ENCODE peak calls at places on chromosomes 4 and X, in nine cellular contexts. One of them, this sample, is unnamed.

GRCh38 chr4:184355111-184355604 is 119.2 kb downstream of the IRF2 start:
- DNase-seq in upper lobe of right lung: no peak
- DNase-seq in prostate gland: no peak
- DNase-seq in left ventricle myocardium inferior: no peak
- DNase-seq in vagina: no peak
- DNase-seq in pancreas: peak
- DNase-seq in gastrocnemius medialis: peak
- DNase-seq in suprapubic skin: no peak
- DNase-seq in hepatocyte: peak
- DNase-seq in this sample: peak

GRCh38 chr4:73872331-73873108 is 3.3 kb downstream of the CXCL1 start:
- DNase-seq in upper lobe of right lung: no peak
- DNase-seq in hepatocyte: no peak
- DNase-seq in pancreas: no peak
- DNase-seq in prostate gland: no peak
- DNase-seq in vagina: no peak
- DNase-seq in suprapubic skin: no peak
- DNase-seq in gastrocnemius medialis: no peak
- DNase-seq in left ventricle myocardium inferior: no peak
- DNase-seq in this sample: no peak

GRCh38 chr4:185534850-185535761 is at the start of gene PDLIM3:
- DNase-seq in upper lobe of right lung: peak
- DNase-seq in prostate gland: peak
- DNase-seq in gastrocnemius medialis: peak
- DNase-seq in suprapubic skin: no peak
- DNase-seq in left ventricle myocardium inferior: peak
- DNase-seq in hepatocyte: peak
- DNase-seq in pancreas: peak
- DNase-seq in vagina: no peak
- DNase-seq in this sample: peak

GRCh38 chr4:56197387-56197786 is 189.9 kb downstream of the AASDH start:
- DNase-seq in left ventricle myocardium inferior: no peak
- DNase-seq in gastrocnemius medialis: no peak
- DNase-seq in hepatocyte: peak
- DNase-seq in pancreas: no peak
- DNase-seq in upper lobe of right lung: no peak
- DNase-seq in prostate gland: no peak
- DNase-seq in vagina: no peak
- DNase-seq in suprapubic skin: no peak
- DNase-seq in this sample: no peak

GRCh38 chrX:80808854-80809493 is 703 bp downstream of the BRWD3 start:
- DNase-seq in gastrocnemius medialis: peak
- DNase-seq in pancreas: peak
- DNase-seq in prostate gland: peak
- DNase-seq in vagina: no peak
- DNase-seq in hepatocyte: peak
- DNase-seq in upper lobe of right lung: peak
- DNase-seq in suprapubic skin: peak
- DNase-seq in left ventricle myocardium inferior: no peak
- DNase-seq in this sample: peak

GRCh38 chr4:139645458-139645857 is 20.2 kb upstream of the MGST2 start:
- DNase-seq in upper lobe of right lung: no peak
- DNase-seq in pancreas: no peak
- DNase-seq in hepatocyte: no peak
- DNase-seq in left ventricle myocardium inferior: no peak
- DNase-seq in suprapubic skin: no peak
- DNase-seq in prostate gland: no peak
- DNase-seq in vagina: no peak
- DNase-seq in gastrocnemius medialis: no peak
- DNase-seq in this sample: no peak

GRCh38 chr4:7719354-7720174 is 220.1 kb downstream of the AFAP1 start:
- DNase-seq in upper lobe of right lung: peak
- DNase-seq in gastrocnemius medialis: no peak
- DNase-seq in pancreas: peak
- DNase-seq in hepatocyte: peak
- DNase-seq in prostate gland: peak
- DNase-seq in left ventricle myocardium inferior: peak
- DNase-seq in vagina: no peak
- DNase-seq in suprapubic skin: no peak
- DNase-seq in this sample: no peak

GRCh38 chr4:176467011-176467410 is 147.2 kb downstream of the SPCS3 start:
- DNase-seq in left ventricle myocardium inferior: no peak
- DNase-seq in suprapubic skin: no peak
- DNase-seq in pancreas: no peak
- DNase-seq in gastrocnemius medialis: no peak
- DNase-seq in upper lobe of right lung: no peak
- DNase-seq in prostate gland: no peak
- DNase-seq in hepatocyte: no peak
- DNase-seq in vagina: no peak
- DNase-seq in this sample: no peak

GRCh38 chr4:149630079-149630478 is 185.6 kb downstream of the IQCM start:
- DNase-seq in vagina: no peak
- DNase-seq in upper lobe of right lung: no peak
- DNase-seq in pancreas: no peak
- DNase-seq in prostate gland: no peak
- DNase-seq in gastrocnemius medialis: no peak
- DNase-seq in suprapubic skin: no peak
- DNase-seq in left ventricle myocardium inferior: no peak
- DNase-seq in hepatocyte: no peak
- DNase-seq in this sample: no peak

GRCh38 chrX:31543565-31544125 is 471.8 kb upstream of the FTHL17 start:
- DNase-seq in gastrocnemius medialis: no peak
- DNase-seq in suprapubic skin: no peak
- DNase-seq in pancreas: no peak
- DNase-seq in left ventricle myocardium inferior: no peak
- DNase-seq in hepatocyte: no peak
- DNase-seq in vagina: no peak
- DNase-seq in prostate gland: no peak
- DNase-seq in upper lobe of right lung: no peak
- DNase-seq in this sample: no peak

GRCh38 chrX:107985032-107985431 is 2.9 kb upstream of the TEX13B start:
- DNase-seq in gastrocnemius medialis: no peak
- DNase-seq in prostate gland: no peak
- DNase-seq in pancreas: no peak
- DNase-seq in hepatocyte: no peak
- DNase-seq in vagina: no peak
- DNase-seq in left ventricle myocardium inferior: no peak
- DNase-seq in upper lobe of right lung: no peak
- DNase-seq in suprapubic skin: no peak
- DNase-seq in this sample: no peak

GRCh38 chrX:104270916-104271512 is 16.3 kb upstream of the ESX1 start:
- DNase-seq in hepatocyte: peak
- DNase-seq in left ventricle myocardium inferior: peak
- DNase-seq in prostate gland: peak
- DNase-seq in suprapubic skin: no peak
- DNase-seq in vagina: no peak
- DNase-seq in upper lobe of right lung: no peak
- DNase-seq in gastrocnemius medialis: peak
- DNase-seq in pancreas: no peak
- DNase-seq in this sample: peak

GRCh38 chrX:12447448-12448154 is 309.3 kb downstream of the FRMPD4 start:
- DNase-seq in suprapubic skin: no peak
- DNase-seq in gastrocnemius medialis: no peak
- DNase-seq in vagina: no peak
- DNase-seq in upper lobe of right lung: no peak
- DNase-seq in prostate gland: peak
- DNase-seq in pancreas: no peak
- DNase-seq in left ventricle myocardium inferior: no peak
- DNase-seq in hepatocyte: peak
- DNase-seq in this sample: no peak

GRCh38 chr4:61447918-61448317 is 247.8 kb downstream of the ADGRL3 start:
- DNase-seq in vagina: no peak
- DNase-seq in prostate gland: no peak
- DNase-seq in hepatocyte: no peak
- DNase-seq in suprapubic skin: no peak
- DNase-seq in gastrocnemius medialis: no peak
- DNase-seq in left ventricle myocardium inferior: no peak
- DNase-seq in pancreas: no peak
- DNase-seq in upper lobe of right lung: no peak
- DNase-seq in this sample: no peak

GRCh38 chrX:22134681-22135080 is 102.6 kb downstream of the PHEX start:
- DNase-seq in vagina: no peak
- DNase-seq in gastrocnemius medialis: no peak
- DNase-seq in pancreas: no peak
- DNase-seq in hepatocyte: peak
- DNase-seq in prostate gland: peak
- DNase-seq in upper lobe of right lung: no peak
- DNase-seq in suprapubic skin: no peak
- DNase-seq in left ventricle myocardium inferior: no peak
- DNase-seq in this sample: no peak

GRCh38 chr4:154010377-154010776 is 221.5 kb upstream of the SFRP2 start:
- DNase-seq in left ventricle myocardium inferior: no peak
- DNase-seq in pancreas: no peak
- DNase-seq in upper lobe of right lung: no peak
- DNase-seq in vagina: peak
- DNase-seq in suprapubic skin: no peak
- DNase-seq in prostate gland: no peak
- DNase-seq in gastrocnemius medialis: peak
- DNase-seq in hepatocyte: no peak
- DNase-seq in this sample: no peak

GRCh38 chr4:5940470-5941203 is 47.8 kb upstream of the CRMP1 start:
- DNase-seq in left ventricle myocardium inferior: no peak
- DNase-seq in suprapubic skin: no peak
- DNase-seq in upper lobe of right lung: peak
- DNase-seq in hepatocyte: no peak
- DNase-seq in prostate gland: no peak
- DNase-seq in gastrocnemius medialis: no peak
- DNase-seq in vagina: no peak
- DNase-seq in pancreas: no peak
- DNase-seq in this sample: no peak

GRCh38 chr4:130591091-130591490 is 1495.1 kb downstream of the C4orf33 start:
- DNase-seq in suprapubic skin: no peak
- DNase-seq in prostate gland: no peak
- DNase-seq in left ventricle myocardium inferior: no peak
- DNase-seq in vagina: no peak
- DNase-seq in pancreas: no peak
- DNase-seq in hepatocyte: no peak
- DNase-seq in upper lobe of right lung: no peak
- DNase-seq in gastrocnemius medialis: no peak
- DNase-seq in this sample: no peak

GRCh38 chrX:77448170-77448569 is 981 bp downstream of the FGF16 start:
- DNase-seq in gastrocnemius medialis: no peak
- DNase-seq in pancreas: no peak
- DNase-seq in hepatocyte: no peak
- DNase-seq in suprapubic skin: no peak
- DNase-seq in prostate gland: no peak
- DNase-seq in vagina: no peak
- DNase-seq in upper lobe of right lung: no peak
- DNase-seq in left ventricle myocardium inferior: no peak
- DNase-seq in this sample: no peak

GRCh38 chr4:159150380-159150779 is 47.5 kb downstream of the RAPGEF2 start:
- DNase-seq in vagina: no peak
- DNase-seq in left ventricle myocardium inferior: no peak
- DNase-seq in gastrocnemius medialis: no peak
- DNase-seq in hepatocyte: no peak
- DNase-seq in suprapubic skin: no peak
- DNase-seq in pancreas: no peak
- DNase-seq in prostate gland: no peak
- DNase-seq in upper lobe of right lung: no peak
- DNase-seq in this sample: no peak

GRCh38 chrX:71623714-71624113 is 5.4 kb upstream of the CXCR3 start:
- DNase-seq in prostate gland: no peak
- DNase-seq in left ventricle myocardium inferior: no peak
- DNase-seq in gastrocnemius medialis: no peak
- DNase-seq in pancreas: no peak
- DNase-seq in upper lobe of right lung: no peak
- DNase-seq in vagina: no peak
- DNase-seq in suprapubic skin: no peak
- DNase-seq in hepatocyte: no peak
- DNase-seq in this sample: no peak

GRCh38 chrX:104189862-104190261 is 23.6 kb downstream of the FAM199X start:
- DNase-seq in gastrocnemius medialis: no peak
- DNase-seq in vagina: no peak
- DNase-seq in suprapubic skin: no peak
- DNase-seq in pancreas: no peak
- DNase-seq in left ventricle myocardium inferior: no peak
- DNase-seq in upper lobe of right lung: no peak
- DNase-seq in prostate gland: no peak
- DNase-seq in hepatocyte: no peak
- DNase-seq in this sample: no peak

DNA sequence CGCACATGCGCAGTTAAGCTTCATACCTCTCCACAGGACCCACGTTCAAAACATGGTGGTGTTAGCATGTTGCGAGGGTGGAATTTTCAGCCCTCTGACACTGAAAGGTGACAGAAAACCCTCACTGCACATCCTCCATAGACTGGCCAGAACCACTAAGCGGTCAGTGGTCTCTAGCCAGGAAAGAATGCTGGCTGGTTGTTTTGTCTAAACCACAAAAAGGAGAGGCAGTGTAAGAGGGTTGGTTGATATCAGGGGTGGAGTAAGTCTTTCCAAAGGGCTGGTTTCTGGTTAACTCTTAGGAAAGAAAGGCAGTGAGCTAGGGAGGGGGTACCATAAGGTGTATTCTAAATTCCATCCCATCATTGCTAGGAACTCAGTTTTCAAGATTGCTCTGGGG is 58.3 kb downstream of the ANXA10 start:
- DNase-seq in upper lobe of right lung: no peak
- DNase-seq in pancreas: no peak
- DNase-seq in left ventricle myocardium inferior: no peak
- DNase-seq in vagina: no peak
- DNase-seq in suprapubic skin: no peak
- DNase-seq in hepatocyte: no peak
- DNase-seq in gastrocnemius medialis: no peak
- DNase-seq in prostate gland: no peak
- DNase-seq in this sample: no peak
- H3K4me3 ChIP-seq in upper lobe of right lung: no peak
- H3K4me3 ChIP-seq in pancreas: no peak
- H3K4me3 ChIP-seq in left ventricle myocardium inferior: no peak
- H3K4me3 ChIP-seq in vagina: no peak
- H3K4me3 ChIP-seq in suprapubic skin: no peak
- H3K4me3 ChIP-seq in hepatocyte: no peak
- H3K4me3 ChIP-seq in gastrocnemius medialis: no peak
- H3K4me3 ChIP-seq in prostate gland: no peak
- H3K4me3 ChIP-seq in this sample: no peak

GRCh38 chr4:152513078-152513477 is 22.8 kb downstream of the FBXW7 start:
- DNase-seq in hepatocyte: no peak
- DNase-seq in vagina: no peak
- DNase-seq in suprapubic skin: no peak
- DNase-seq in upper lobe of right lung: no peak
- DNase-seq in pancreas: no peak
- DNase-seq in gastrocnemius medialis: no peak
- DNase-seq in prostate gland: no peak
- DNase-seq in left ventricle myocardium inferior: no peak
- DNase-seq in this sample: no peak
- TF ChIP-seq CTCF in hepatocyte: no peak
- TF ChIP-seq CTCF in vagina: no peak
- TF ChIP-seq CTCF in suprapubic skin: no peak
- TF ChIP-seq CTCF in upper lobe of right lung: no peak
- TF ChIP-seq CTCF in pancreas: no peak
- TF ChIP-seq CTCF in gastrocnemius medialis: no peak
- TF ChIP-seq CTCF in prostate gland: no peak
- TF ChIP-seq CTCF in left ventricle myocardium inferior: no peak
- TF ChIP-seq CTCF in this sample: no peak

GRCh38 chr4:39181520-39181904 is 817 bp upstream of the WDR19 start:
- DNase-seq in upper lobe of right lung: no peak
- DNase-seq in hepatocyte: no peak
- DNase-seq in suprapubic skin: no peak
- DNase-seq in left ventricle myocardium inferior: no peak
- DNase-seq in gastrocnemius medialis: no peak
- DNase-seq in pancreas: no peak
- DNase-seq in vagina: no peak
- DNase-seq in prostate gland: no peak
- DNase-seq in this sample: no peak
- H3K27ac ChIP-seq in upper lobe of right lung: peak
- H3K27ac ChIP-seq in hepatocyte: peak
- H3K27ac ChIP-seq in suprapubic skin: no peak
- H3K27ac ChIP-seq in left ventricle myocardium inferior: peak
- H3K27ac ChIP-seq in gastrocnemius medialis: peak
- H3K27ac ChIP-seq in pancreas: no peak
- H3K27ac ChIP-seq in vagina: peak
- H3K27ac ChIP-seq in prostate gland: peak
- H3K27ac ChIP-seq in this sample: peak

GRCh38 chrX:48467331-48467761 is 2.7 kb downstream of the SLC38A5 start:
- DNase-seq in suprapubic skin: no peak
- DNase-seq in hepatocyte: no peak
- DNase-seq in gastrocnemius medialis: no peak
- DNase-seq in prostate gland: no peak
- DNase-seq in vagina: peak
- DNase-seq in pancreas: no peak
- DNase-seq in left ventricle myocardium inferior: no peak
- DNase-seq in upper lobe of right lung: no peak
- DNase-seq in this sample: no peak
- H3K4me3 ChIP-seq in suprapubic skin: peak
- H3K4me3 ChIP-seq in hepatocyte: no peak
- H3K4me3 ChIP-seq in gastrocnemius medialis: no peak
- H3K4me3 ChIP-seq in prostate gland: no peak
- H3K4me3 ChIP-seq in vagina: peak
- H3K4me3 ChIP-seq in pancreas: peak
- H3K4me3 ChIP-seq in left ventricle myocardium inferior: no peak
- H3K4me3 ChIP-seq in upper lobe of right lung: no peak
- H3K4me3 ChIP-seq in this sample: no peak